ENCODE peak calls at places on chromosomes 12 and 14, in five cellular contexts. W is endodermal cell, H is breast epithelium, P is left ventricle myocardium inferior, Y is heart left ventricle. L is an unnamed sample.

GRCh38 chr12:91630906-91631305 is 448.3 kb upstream of the DCN start:
- DNase-seq in W (no peak), H (no peak), P (no peak), Y (no peak), L (no peak)

GRCh38 chr12:119682635-119683340 is 14.9 kb downstream of the PRKAB1 start:
- DNase-seq in W (no peak), H (no peak), P (no peak), Y (no peak), L (no peak)

GRCh38 chr14:73788871-73789590 is 62.6 kb upstream of the PTGR2 start:
- DNase-seq in W (no peak), H (no peak), P (no peak), Y (no peak), L (no peak)

GRCh38 chr12:55057466-55057865 is 37.7 kb downstream of the NEUROD4 start:
- DNase-seq in W (peak), H (no peak), P (no peak), Y (no peak), L (no peak)

GRCh38 chr14:51298895-51299294 is 58.8 kb downstream of the TMX1 start:
- DNase-seq in W (no peak), H (no peak), P (no peak), Y (no peak), L (no peak)

GRCh38 chr12:113114447-113115178 is 20.9 kb downstream of the RASAL1 start:
- DNase-seq in W (no peak), H (no peak), P (no peak), Y (no peak), L (no peak)

GRCh38 chr12:42612258-42612608 is 22.7 kb upstream of the PRICKLE1 start:
- DNase-seq in W (no peak), H (no peak), P (no peak), Y (no peak), L (no peak)

GRCh38 chr12:51056242-51056641 is 8.1 kb downstream of the LETMD1 start:
- DNase-seq in W (no peak), H (no peak), P (no peak), Y (no peak), L (no peak)

GRCh38 chr12:124457287-124458219 is 109.9 kb downstream of the NCOR2 start:
- DNase-seq in W (no peak), H (no peak), P (peak), Y (peak), L (no peak)

GRCh38 chr12:112107306-112107705 is 1.3 kb downstream of the NAA25 start:
- DNase-seq in W (peak), H (no peak), P (no peak), Y (no peak), L (no peak)

GRCh38 chr12:52059582-52060497 is 8.6 kb downstream of the NR4A1 start:
- DNase-seq in W (no peak), H (no peak), P (no peak), Y (no peak), L (no peak)

GRCh38 chr14:92603309-92604257 is 90.0 kb downstream of the RIN3 start:
- DNase-seq in W (no peak), H (no peak), P (peak), Y (peak), L (no peak)

GRCh38 chr14:83463500-83464098 is 1929.9 kb upstream of the SEL1L start:
- DNase-seq in W (peak), H (no peak), P (no peak), Y (no peak), L (no peak)

GRCh38 chr12:65609359-65609771 is 214.9 kb upstream of the HMGA2 start:
- DNase-seq in W (no peak), H (no peak), P (no peak), Y (no peak), L (no peak)

GRCh38 chr14:75826599-75826998 is 155.2 kb downstream of the TGFB3 start:
- DNase-seq in W (no peak), H (no peak), P (no peak), Y (no peak), L (no peak)

GRCh38 chr12:116863275-116863767 is 17.9 kb downstream of the HRK start:
- DNase-seq in W (peak), H (no peak), P (no peak), Y (no peak), L (no peak)

GRCh38 chr12:98402081-98402480 is 113.3 kb upstream of the TMPO start:
- DNase-seq in W (peak), H (no peak), P (no peak), Y (no peak), L (no peak)

GRCh38 chr12:54588110-54588831 is at the start of gene PPP1R1A:
- DNase-seq in W (peak), H (no peak), P (peak), Y (peak), L (no peak)

GRCh38 chr12:76820888-76821482 is 57.1 kb downstream of the ZDHHC17 start:
- DNase-seq in W (peak), H (no peak), P (no peak), Y (no peak), L (no peak)

GRCh38 chr12:124242529-124243065 is 52.3 kb upstream of the RFLNA start:
- DNase-seq in W (no peak), H (no peak), P (no peak), Y (no peak), L (no peak)

GRCh38 chr12:110844551-110845395 is 2.0 kb upstream of the CCDC63 start:
- DNase-seq in W (no peak), H (no peak), P (peak), Y (peak), L (no peak)

GRCh38 chr12:89707623-89707991 is 1.0 kb downstream of the ATP2B1 start:
- DNase-seq in W (peak), H (no peak), P (peak), Y (peak), L (no peak)

GRCh38 chr14:100116134-100116533 is 43.3 kb downstream of the DEGS2 start:
- DNase-seq in W (no peak), H (no peak), P (no peak), Y (no peak), L (no peak)

GRCh38 chr14:95071649-95072256 is 85.6 kb downstream of the DICER1 start:
- DNase-seq in W (no peak), H (no peak), P (no peak), Y (no peak), L (no peak)

GRCh38 chr14:104676694-104677505 is 12.5 kb upstream of the INF2 start:
- DNase-seq in W (peak), H (peak), P (peak), Y (peak), L (no peak)

GRCh38 chr12:47808049-47808448 is 11.7 kb downstream of the HDAC7 start:
- DNase-seq in W (no peak), H (no peak), P (peak), Y (peak), L (no peak)

GRCh38 chr14:90663680-90664079 is 152.6 kb downstream of the TTC7B start:
- DNase-seq in W (no peak), H (no peak), P (no peak), Y (no peak), L (no peak)

GRCh38 chr12:1534708-1535107 is 59.7 kb downstream of the FBXL14 start:
- DNase-seq in W (peak), H (no peak), P (no peak), Y (no peak), L (no peak)
- H3K4me3 ChIP-seq in W (no peak), H (no peak), P (no peak), Y (no peak), L (peak)

GRCh38 chr12:115860619-115861018 is 416.9 kb downstream of the MED13L start:
- DNase-seq in W (no peak), H (no peak), P (no peak), Y (no peak), L (no peak)

GRCh38 chr12:115852054-115852453 is 425.4 kb downstream of the MED13L start:
- DNase-seq in W (no peak), H (no peak), P (no peak), Y (no peak), L (no peak)

GRCh38 chr12:115857923-115858322 is 419.6 kb downstream of the MED13L start:
- DNase-seq in W (no peak), H (no peak), P (peak), Y (peak), L (no peak)

GRCh38 chr12:115859231-115859630 is 418.3 kb downstream of the MED13L start:
- DNase-seq in W (no peak), H (no peak), P (no peak), Y (no peak), L (no peak)

DNA sequence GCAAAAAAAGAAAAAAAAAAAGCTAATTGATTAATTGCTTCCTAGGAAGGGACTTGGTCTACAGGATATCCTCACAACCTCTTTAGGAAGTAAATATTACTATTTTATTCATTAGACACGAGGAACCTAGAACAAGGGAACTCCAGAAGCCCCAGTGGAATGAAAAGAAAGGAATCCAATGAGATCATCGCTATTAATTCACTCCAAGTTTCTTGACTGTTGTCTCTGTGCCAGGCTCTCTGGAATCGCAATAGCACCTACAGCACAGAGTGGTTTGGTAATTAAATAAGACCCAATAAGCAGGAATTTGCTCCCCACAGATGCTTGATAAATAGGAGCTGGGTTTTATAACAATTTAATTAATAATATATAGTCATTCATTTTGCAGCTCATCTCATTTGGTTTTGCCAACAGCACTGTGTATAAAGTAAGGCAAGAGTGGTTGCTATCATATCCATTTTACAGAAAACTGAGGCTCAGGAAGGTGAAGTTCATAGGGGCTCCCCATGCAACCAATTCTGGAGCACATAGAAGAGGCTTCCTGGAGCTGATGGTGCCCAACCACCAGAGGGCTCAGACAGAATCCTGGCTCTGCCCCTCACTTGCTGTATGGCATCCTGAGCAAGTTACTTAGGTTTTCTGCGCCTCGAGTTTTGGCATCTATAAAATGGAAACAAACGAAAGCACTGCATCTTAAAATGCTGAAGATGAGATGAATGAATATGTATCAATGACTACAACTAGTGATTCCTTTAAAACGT is 420.2 kb downstream of the MED13L start:
- DNase-seq in W (peak), H (no peak), P (no peak), Y (no peak), L (no peak)
- TF ChIP-seq CTCF in W (peak), H (no peak), P (peak), Y (no peak), L (no peak)

GRCh38 chr12:53255993-53256392 is 12.1 kb upstream of the ESPL1 start:
- DNase-seq in W (no peak), H (no peak), P (no peak), Y (no peak), L (peak)

GRCh38 chr12:53251477-53252348 is 16.4 kb upstream of the ESPL1 start:
- DNase-seq in W (peak), H (peak), P (peak), Y (peak), L (no peak)

GRCh38 chr12:53252349-53252916 is 15.7 kb upstream of the ESPL1 start:
- DNase-seq in W (no peak), H (peak), P (peak), Y (no peak), L (no peak)

GRCh38 chr12:53254816-53255545 is 13.1 kb upstream of the ESPL1 start:
- DNase-seq in W (no peak), H (no peak), P (no peak), Y (no peak), L (no peak)

GRCh38 chr12:53253298-53253697 is 14.8 kb upstream of the ESPL1 start:
- DNase-seq in W (peak), H (no peak), P (no peak), Y (no peak), L (no peak)
- H3K4me3 ChIP-seq in W (peak), H (peak), P (peak), Y (no peak), L (peak)

GRCh38 chr12:21613931-21614330 is 9.3 kb upstream of the GYS2 start:
- DNase-seq in W (no peak), H (no peak), P (no peak), Y (no peak), L (no peak)
- TF ChIP-seq CTCF in W (peak), H (no peak), P (peak), Y (no peak), L (no peak)

DNA sequence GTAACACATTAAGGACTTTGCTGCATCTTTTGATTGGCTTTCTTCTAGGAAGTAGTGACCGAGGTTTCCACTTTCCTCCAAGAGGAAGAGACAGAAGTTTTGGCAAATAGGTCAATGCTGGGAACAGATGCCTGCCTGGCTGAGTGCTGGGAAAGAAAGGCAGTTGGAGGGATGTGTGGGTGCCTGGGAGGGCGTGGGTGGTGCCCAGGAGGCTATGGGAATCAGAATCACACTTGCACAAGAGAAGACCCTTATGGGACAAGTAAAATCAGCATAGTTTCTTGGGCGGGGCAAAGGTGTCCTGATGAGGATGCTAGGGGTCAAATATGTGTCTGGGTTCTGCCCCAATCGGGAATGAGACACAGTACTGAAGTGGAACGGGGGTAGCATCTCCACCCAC is 906 bp upstream of the ACADS start:
- DNase-seq in W (no peak), H (no peak), P (no peak), Y (no peak), L (no peak)
- H3K4me3 ChIP-seq in W (peak), H (no peak), P (no peak), Y (no peak), L (no peak)

GRCh38 chr12:4383304-4383865 is 3.9 kb upstream of the FGF23 start:
- DNase-seq in W (peak), H (no peak), P (no peak), Y (no peak), L (no peak)
- TF ChIP-seq CTCF in W (peak), H (no peak), P (no peak), Y (no peak), L (peak)

GRCh38 chr14:22792158-22792557 is 23.1 kb downstream of the SLC7A7 start:
- DNase-seq in W (no peak), H (no peak), P (no peak), Y (no peak), L (no peak)
- H3K4me3 ChIP-seq in W (no peak), H (no peak), P (no peak), Y (no peak), L (no peak)